ENCODE peak calls at places on chromosomes 1 and 21, in five cellular contexts. M is AG09309, I is heart left ventricle, U is A549, W is fibroblast of lung. N is an unnamed sample.

GRCh38 chr1:97925161-97925560 is 4.3 kb upstream of the DPYD start:
- DNase-seq in M (no peak), W (no peak), I (no peak), U (no peak), N (no peak)

GRCh38 chr21:26655466-26655865 is 82.4 kb upstream of the CYYR1 start:
- DNase-seq in M (no peak), U (no peak), I (no peak), W (no peak), N (no peak)

GRCh38 chr1:38045431-38046332 is 911 bp downstream of the POU3F1 start:
- DNase-seq in U (no peak), I (no peak), W (peak), M (no peak), N (no peak)

GRCh38 chr1:221961532-221962292 is 219.8 kb upstream of the DUSP10 start:
- DNase-seq in W (peak), I (no peak), M (no peak), U (no peak), N (peak)

GRCh38 chr1:56713112-56713511 is 68.0 kb downstream of the PRKAA2 start:
- DNase-seq in I (no peak), U (no peak), M (no peak), W (no peak), N (no peak)

GRCh38 chr1:36782785-36783184 is 251.5 kb downstream of the GRIK3 start:
- DNase-seq in U (no peak), W (no peak), M (no peak), I (no peak), N (no peak)

GRCh38 chr1:197519741-197520334 is 251.8 kb downstream of the CRB1 start:
- DNase-seq in U (peak), M (no peak), I (no peak), W (peak), N (peak)

GRCh38 chr21:44510109-44510507 is 29.9 kb downstream of the KRTAP10-1 start:
- DNase-seq in M (no peak), W (no peak), U (no peak), I (no peak), N (no peak)

GRCh38 chr1:218224101-218224500 is 61.0 kb upstream of the RRP15 start:
- DNase-seq in M (no peak), W (no peak), U (no peak), I (no peak), N (no peak)

GRCh38 chr1:245807306-245807705 is 652.5 kb downstream of the KIF26B start:
- DNase-seq in I (no peak), W (no peak), U (no peak), M (no peak), N (no peak)

GRCh38 chr1:201603613-201604232 is 64.8 kb downstream of the NAV1 start:
- DNase-seq in I (no peak), W (no peak), U (no peak), M (no peak), N (peak)

GRCh38 chr1:11564237-11564636 is 85.3 kb downstream of the DISP3 start:
- DNase-seq in U (no peak), I (no peak), M (no peak), W (no peak), N (no peak)

GRCh38 chr1:162497723-162498441 is at the start of gene UHMK1:
- DNase-seq in I (peak), M (peak), U (peak), W (peak), N (peak)

GRCh38 chr1:229812148-229812547 is 186.1 kb downstream of the URB2 start:
- DNase-seq in U (no peak), M (no peak), W (no peak), I (no peak), N (no peak)

GRCh38 chr1:100597069-100597741 is 59.3 kb downstream of the GPR88 start:
- DNase-seq in W (peak), U (no peak), I (no peak), M (no peak), N (peak)

GRCh38 chr1:207863893-207864535 is 46.9 kb downstream of the CD34 start:
- DNase-seq in U (no peak), W (no peak), I (no peak), M (no peak), N (no peak)

GRCh38 chr1:185053204-185053603 is 7.8 kb downstream of the RNF2 start:
- DNase-seq in M (no peak), I (no peak), U (no peak), W (no peak), N (no peak)

GRCh38 chr1:13930151-13930550 is 230.2 kb downstream of the PRDM2 start:
- DNase-seq in U (peak), W (no peak), I (no peak), M (no peak), N (peak)

GRCh38 chr1:23123528-23123927 is 45.1 kb downstream of the LUZP1 start:
- DNase-seq in M (no peak), I (no peak), U (no peak), W (no peak), N (no peak)

GRCh38 chr21:31471865-31472264 is 127.8 kb upstream of the TIAM1 start:
- DNase-seq in W (no peak), U (no peak), I (no peak), M (no peak), N (no peak)

GRCh38 chr21:31475223-31475622 is 131.2 kb upstream of the TIAM1 start:
- DNase-seq in W (no peak), M (no peak), I (no peak), U (no peak), N (no peak)

GRCh38 chr21:31476551-31477120 is 132.6 kb upstream of the TIAM1 start:
- DNase-seq in U (peak), W (no peak), M (no peak), I (no peak), N (no peak)

GRCh38 chr21:31470896-31471694 is 127.0 kb upstream of the TIAM1 start:
- DNase-seq in I (no peak), M (no peak), U (no peak), W (no peak), N (no peak)

DNA sequence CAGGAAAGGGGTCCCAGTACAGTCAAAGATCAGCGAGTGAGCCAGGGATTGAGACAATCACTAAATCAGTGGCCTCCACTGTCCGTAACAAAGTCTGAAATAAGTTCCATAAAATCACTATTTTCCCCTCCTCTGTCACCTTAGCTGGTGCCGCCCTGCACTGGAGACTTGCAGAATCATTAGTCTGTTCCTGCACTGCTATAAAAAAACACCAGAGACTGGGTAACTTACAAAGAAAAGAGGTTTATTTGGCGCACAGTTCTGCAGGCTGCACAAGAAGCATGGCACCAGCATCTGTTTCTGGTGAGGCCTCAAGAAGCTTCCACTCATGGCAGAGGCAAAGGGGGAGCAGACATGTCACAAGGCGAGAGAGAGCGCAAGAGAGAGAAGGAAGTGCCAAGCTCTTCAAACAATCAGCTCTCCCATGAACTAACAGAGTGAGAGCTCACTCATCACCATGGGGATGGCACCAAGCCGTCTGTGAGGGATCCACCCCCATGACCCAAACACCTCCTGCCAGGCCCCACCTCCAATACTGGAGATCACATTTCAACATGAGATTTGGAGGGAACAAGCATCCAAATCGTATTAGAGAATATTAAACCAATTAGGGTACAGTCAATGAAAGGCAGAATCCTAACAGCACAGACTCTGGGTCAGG is 129.8 kb upstream of the TIAM1 start:
- DNase-seq in U (no peak), I (no peak), M (no peak), W (no peak), N (no peak)
- TF ChIP-seq CTCF in U (no peak), I (no peak), M (no peak), W (no peak), N (no peak)

DNA sequence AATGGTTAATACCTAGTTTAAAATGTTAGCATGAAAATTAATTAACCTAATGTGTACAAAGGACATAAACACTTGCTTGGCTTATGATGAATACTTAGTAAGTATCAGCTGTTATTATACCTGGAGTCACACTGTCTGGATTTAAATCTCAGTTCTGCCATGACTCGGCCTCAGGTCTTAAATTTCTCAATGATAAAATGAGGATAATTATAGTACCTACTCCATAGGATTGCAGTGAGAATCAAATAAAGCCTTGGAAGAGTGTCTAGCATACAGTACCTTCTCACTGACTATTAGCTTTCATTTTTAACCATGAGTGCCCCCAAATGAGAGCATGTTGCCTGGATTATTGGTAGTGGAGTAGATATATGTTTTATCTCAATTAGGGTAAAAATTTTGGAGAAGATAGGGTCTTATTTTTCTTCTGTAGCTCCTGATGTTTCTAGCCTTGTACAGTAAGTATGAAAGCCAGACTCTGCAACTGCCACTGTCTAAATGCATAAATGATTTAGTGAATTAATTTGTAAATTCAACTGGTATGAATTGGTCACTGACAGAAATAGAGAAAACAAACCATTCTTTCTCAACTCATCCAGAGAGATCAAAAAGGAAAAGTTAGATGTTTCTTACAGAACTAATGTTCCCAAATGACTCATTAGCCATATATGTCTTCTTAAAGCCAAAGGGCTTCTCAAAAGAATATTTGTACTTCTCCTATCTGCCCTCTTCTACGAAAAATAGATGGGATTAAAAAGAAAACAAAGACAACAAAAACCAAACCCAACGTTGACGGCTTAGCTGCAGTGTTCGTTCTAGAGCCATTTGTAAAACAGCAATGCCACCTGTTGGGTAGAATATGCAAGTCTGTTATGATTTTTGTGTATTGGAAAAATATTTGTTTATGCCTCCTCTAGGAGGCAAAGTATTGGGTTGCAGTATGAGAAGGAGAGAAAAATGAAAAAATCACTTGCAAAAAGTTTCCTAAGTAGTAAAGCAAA is 53.8 kb upstream of the MROH9 start:
- DNase-seq in W (peak), I (peak), U (no peak), M (peak), N (peak)
- TF ChIP-seq CTCF in W (peak), I (peak), U (peak), M (peak), N (peak)

GRCh38 chr1:109226078-109226445 is 12.3 kb downstream of the SARS1 start:
- DNase-seq in W (no peak), M (no peak), U (no peak), I (no peak), N (peak)

GRCh38 chr1:109231085-109231484 is 17.4 kb downstream of the SARS1 start:
- DNase-seq in W (no peak), M (no peak), U (no peak), I (no peak), N (no peak)

GRCh38 chr1:109225248-109226077 is 11.7 kb downstream of the SARS1 start:
- DNase-seq in M (no peak), W (no peak), I (no peak), U (no peak), N (no peak)

GRCh38 chr1:109228167-109228566 is 14.4 kb downstream of the SARS1 start:
- DNase-seq in U (no peak), W (no peak), M (no peak), I (no peak), N (no peak)

DNA sequence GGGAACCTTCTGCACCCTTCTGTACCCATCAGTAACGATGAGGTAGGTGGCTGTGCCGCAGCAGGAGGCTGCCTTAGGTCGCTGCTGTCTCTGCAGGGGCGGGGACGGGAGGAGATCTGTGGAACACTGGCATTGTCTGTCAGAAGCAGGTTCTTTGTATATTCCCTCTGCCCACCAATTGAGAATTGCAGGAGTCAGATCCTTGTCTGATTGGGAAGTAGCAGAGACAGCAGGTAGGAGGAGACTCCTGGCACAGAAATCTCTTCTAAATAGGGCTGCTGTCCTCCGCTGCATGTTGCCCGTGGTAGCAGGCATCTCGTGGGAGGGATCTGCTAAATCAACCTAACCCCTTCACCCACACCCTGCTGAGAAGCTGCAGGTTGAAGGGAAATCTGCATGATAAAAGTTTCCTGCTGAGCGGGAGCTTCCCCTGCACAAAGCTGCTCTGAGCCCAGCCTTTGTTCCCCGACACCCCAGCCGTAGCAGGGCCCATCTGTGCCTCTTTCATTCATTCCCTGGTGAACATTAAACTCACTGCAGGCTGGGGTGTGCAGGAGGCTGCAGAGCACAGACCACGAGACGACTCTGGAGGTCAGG is 15.9 kb downstream of the SARS1 start:
- DNase-seq in W (no peak), I (no peak), U (no peak), M (no peak), N (no peak)
- TF ChIP-seq CTCF in W (no peak), I (no peak), U (no peak), M (no peak), N (no peak)

GRCh38 chr1:58209578-58209977 is 336.9 kb downstream of the OMA1 start:
- DNase-seq in M (no peak), U (no peak), W (no peak), I (no peak), N (no peak)

GRCh38 chr1:58200437-58200836 is 346.1 kb downstream of the OMA1 start:
- DNase-seq in M (no peak), U (no peak), I (no peak), W (no peak), N (no peak)

GRCh38 chr1:58206749-58207148 is 339.8 kb downstream of the OMA1 start:
- DNase-seq in I (no peak), M (no peak), U (no peak), W (no peak), N (peak)

GRCh38 chr1:58201492-58202106 is 344.9 kb downstream of the OMA1 start:
- DNase-seq in M (no peak), W (no peak), U (no peak), I (no peak), N (no peak)

DNA sequence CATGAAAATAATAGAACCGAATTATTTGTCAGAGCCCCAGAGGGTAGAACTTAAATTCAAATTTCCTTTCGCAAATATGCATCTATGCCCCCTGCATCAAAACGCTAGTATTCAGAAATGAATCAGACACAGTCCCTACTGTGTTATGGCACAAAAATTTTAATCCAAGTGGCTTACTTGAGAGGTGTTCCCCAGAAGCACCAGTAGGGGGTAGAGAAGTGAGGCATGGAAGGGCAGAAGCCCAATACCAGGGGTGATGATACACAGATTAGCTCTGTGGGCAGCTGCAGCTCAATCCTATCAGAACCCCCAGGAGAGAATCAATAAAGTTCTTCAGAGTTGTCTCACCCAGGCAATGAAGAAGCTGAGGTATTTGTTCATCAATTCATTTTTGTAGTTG is 342.2 kb downstream of the OMA1 start:
- DNase-seq in U (no peak), I (no peak), W (no peak), M (no peak), N (peak)
- TF ChIP-seq CTCF in U (no peak), I (no peak), W (no peak), M (peak), N (no peak)

N was measured in MCF 10A.